ENCODE peak calls at places on chromosomes 7 and 10, in six cellular contexts. U is hepatocyte, Y is pancreas, P is BJ, Q is cardiac fibroblast, A is brain microvascular endothelial cell. R is an unnamed sample.

GRCh38 chr10:119459681-119460340 is 82.7 kb downstream of the RGS10 start:
- DNase-seq in U (no peak), Y (no peak), P (no peak), Q (no peak), A (no peak), R (no peak)

GRCh38 chr7:72751978-72752377 is 76.0 kb downstream of the TYW1B start:
- DNase-seq in U (no peak), Y (no peak), P (no peak), Q (peak; percentile 8), A (no peak), R (no peak)

GRCh38 chr7:2003931-2004812 is 228.6 kb downstream of the MAD1L1 start:
- DNase-seq in U (no peak), Y (no peak), P (no peak), Q (no peak), A (no peak), R (no peak)

GRCh38 chr10:63480237-63480636 is 14.5 kb upstream of the JMJD1C start:
- DNase-seq in U (peak; percentile 36), Y (no peak), P (no peak), Q (no peak), A (no peak), R (no peak)

GRCh38 chr7:24865994-24866615 is 108.8 kb upstream of the GSDME start:
- DNase-seq in U (no peak), Y (no peak), P (no peak), Q (no peak), A (no peak), R (no peak)

GRCh38 chr7:5497158-5498103 is 73.8 kb upstream of the TNRC18 start:
- DNase-seq in U (peak; percentile 46), Y (no peak), P (no peak), Q (no peak), A (no peak), R (no peak)

GRCh38 chr10:80407836-80408197 is 534 bp upstream of the PRXL2A start:
- DNase-seq in U (peak; percentile 68), Y (no peak), P (no peak), Q (no peak), A (no peak), R (no peak)

GRCh38 chr10:119817991-119818888 is 54.4 kb downstream of the MCMBP start:
- DNase-seq in U (peak; percentile 91), Y (peak; percentile 32), P (no peak), Q (peak; percentile 65), A (peak; percentile 48), R (peak; percentile 62)

GRCh38 chr10:44314802-44315460 is 70.0 kb downstream of the CXCL12 start:
- DNase-seq in U (no peak), Y (no peak), P (no peak), Q (no peak), A (no peak), R (no peak)

GRCh38 chr7:155820788-155821187 is 8.5 kb upstream of the SHH start:
- DNase-seq in U (no peak), Y (no peak), P (no peak), Q (no peak), A (no peak), R (no peak)

GRCh38 chr7:117084286-117084685 is 131.0 kb downstream of the ST7 start:
- DNase-seq in U (no peak), Y (no peak), P (no peak), Q (no peak), A (no peak), R (no peak)

GRCh38 chr10:121593676-121594075 is 4.6 kb downstream of the FGFR2 start:
- DNase-seq in U (no peak), Y (no peak), P (no peak), Q (no peak), A (no peak), R (no peak)

GRCh38 chr7:36006656-36007229 is 146.3 kb upstream of the EEPD1 start:
- DNase-seq in U (no peak), Y (no peak), P (no peak), Q (no peak), A (no peak), R (no peak)

GRCh38 chr7:81845628-81846259 is 75.9 kb upstream of the HGF start:
- DNase-seq in U (peak; percentile 6), Y (no peak), P (no peak), Q (peak; percentile 63), A (no peak), R (no peak)

GRCh38 chr7:116930156-116930913 is 23.0 kb upstream of the ST7 start:
- DNase-seq in U (peak; percentile 89), Y (peak; percentile 68), P (no peak), Q (peak; percentile 83), A (peak; percentile 79), R (peak; percentile 75)

GRCh38 chr10:50260791-50261281 is 9.5 kb upstream of the ASAH2 start:
- DNase-seq in U (no peak), Y (no peak), P (peak; percentile 0), Q (no peak), A (no peak), R (no peak)

GRCh38 chr10:122541541-122542002 is 19.0 kb upstream of the DMBT1 start:
- DNase-seq in U (no peak), Y (no peak), P (no peak), Q (peak; percentile 46), A (no peak), R (no peak)

GRCh38 chr10:59877191-59877671 is 29.1 kb downstream of the CCDC6 start:
- DNase-seq in U (no peak), Y (no peak), P (no peak), Q (no peak), A (peak; percentile 77), R (peak; percentile 60)

GRCh38 chr10:5547684-5547933 is 22.8 kb downstream of the CALML3 start:
- DNase-seq in U (no peak), Y (no peak), P (no peak), Q (no peak), A (no peak), R (peak; percentile 55)

GRCh38 chr10:14200645-14201534 is 129.8 kb downstream of the FRMD4A start:
- DNase-seq in U (no peak), Y (peak; percentile 17), P (no peak), Q (no peak), A (no peak), R (no peak)

GRCh38 chr7:27873981-27874957 is 134.3 kb downstream of the TAX1BP1 start:
- DNase-seq in U (no peak), Y (peak; percentile 88), P (no peak), Q (peak; percentile 83), A (peak; percentile 27), R (peak; percentile 49)

GRCh38 chr10:27513451-27514191 is 9.5 kb downstream of the RAB18 start:
- DNase-seq in U (no peak), Y (no peak), P (peak; percentile 71), Q (peak; percentile 44), A (peak; percentile 10), R (peak; percentile 75)

GRCh38 chr7:43199761-43200160 is 87.3 kb downstream of the HECW1 start:
- DNase-seq in U (no peak), Y (no peak), P (no peak), Q (peak; percentile 8), A (no peak), R (peak; percentile 16)

GRCh38 chr10:114541081-114541833 is 116.8 kb downstream of the ABLIM1 start:
- DNase-seq in U (peak; percentile 49), Y (peak; percentile 32), P (peak; percentile 86), Q (peak; percentile 91), A (peak; percentile 84), R (peak; percentile 89)

GRCh38 chr7:156020566-156020965 is 208.3 kb upstream of the SHH start:
- DNase-seq in U (no peak), Y (no peak), P (no peak), Q (no peak), A (no peak), R (no peak)

GRCh38 chr10:72097448-72098300 is 9.3 kb upstream of the SPOCK2 start:
- DNase-seq in U (peak; percentile 75), Y (peak; percentile 52), P (peak; percentile 52), Q (peak; percentile 97), A (peak; percentile 99), R (peak; percentile 90)

GRCh38 chr7:131859162-131859821 is 302.9 kb upstream of the PODXL start:
- DNase-seq in U (peak; percentile 80), Y (peak; percentile 36), P (peak; percentile 16), Q (peak; percentile 80), A (peak; percentile 76), R (peak; percentile 82)

GRCh38 chr10:4283841-4284610 is 499.0 kb upstream of the KLF6 start:
- DNase-seq in U (no peak), Y (no peak), P (peak; percentile 71), Q (peak; percentile 71), A (no peak), R (peak; percentile 83)

DNA sequence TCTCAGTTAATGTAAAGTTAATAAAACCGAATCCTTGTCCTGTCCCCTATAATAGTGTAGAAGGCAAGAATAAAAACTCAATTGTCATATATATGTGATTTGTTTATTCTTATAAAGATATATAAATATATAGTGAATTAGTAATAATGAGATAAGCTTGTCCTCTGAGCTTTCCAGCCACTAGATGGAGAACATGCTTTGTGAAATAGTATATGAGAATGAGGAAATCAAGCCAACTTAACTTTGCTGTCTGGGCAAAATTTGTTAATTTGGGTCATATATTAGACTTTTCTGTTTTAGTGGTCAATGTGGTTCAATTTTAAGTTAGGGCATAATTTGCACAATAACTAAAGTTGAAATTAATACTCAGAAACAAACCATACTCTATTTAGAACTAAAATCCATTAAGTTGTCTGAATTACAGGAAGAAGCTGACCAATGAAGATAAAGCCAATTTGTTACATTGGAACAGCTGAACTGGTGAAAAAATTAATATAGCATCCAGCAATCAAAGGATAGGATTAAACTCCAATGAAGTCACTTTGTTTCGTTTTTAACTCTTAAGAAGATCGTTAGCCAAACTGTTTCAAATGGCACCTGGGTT is 595.0 kb downstream of the ARL4A start:
- DNase-seq in U (peak; percentile 38), Y (no peak), P (no peak), Q (peak; percentile 56), A (peak; percentile 25), R (peak; percentile 58)
- TF ChIP-seq CTCF in U (peak; percentile 79), Y (no peak), P (peak; percentile 52), Q (peak; percentile 56), A (peak; percentile 55), R (peak; percentile 64)

DNA sequence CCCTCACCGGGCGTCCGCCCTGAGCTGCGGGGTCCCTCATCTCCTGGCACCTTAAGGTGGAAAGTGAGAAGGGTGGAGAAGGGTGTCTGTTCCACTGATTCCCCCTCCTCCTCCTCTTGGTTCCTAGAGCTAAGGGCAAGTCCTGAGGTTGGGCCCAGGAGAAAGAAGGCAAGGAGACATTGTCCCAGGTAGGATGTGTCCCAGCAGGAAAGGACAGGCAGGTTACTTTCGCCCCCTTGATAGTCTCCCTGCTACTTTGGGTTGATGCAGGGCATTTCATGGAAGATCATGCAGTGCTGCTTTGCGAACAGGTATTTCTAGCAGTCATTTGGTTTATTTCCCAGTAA is 582 bp downstream of the STEAP2 start:
- DNase-seq in U (no peak), Y (no peak), P (no peak), Q (no peak), A (no peak), R (peak; percentile 12)
- H3K4me3 ChIP-seq in U (peak overlapping the region; percentile 77), Y (peak overlapping the region; percentile 79), P (peak overlapping the region; percentile 76), Q (peak overlapping the region; percentile 69), A (peak overlapping the region; percentile 63), R (peak overlapping the region; percentile 47)

DNA sequence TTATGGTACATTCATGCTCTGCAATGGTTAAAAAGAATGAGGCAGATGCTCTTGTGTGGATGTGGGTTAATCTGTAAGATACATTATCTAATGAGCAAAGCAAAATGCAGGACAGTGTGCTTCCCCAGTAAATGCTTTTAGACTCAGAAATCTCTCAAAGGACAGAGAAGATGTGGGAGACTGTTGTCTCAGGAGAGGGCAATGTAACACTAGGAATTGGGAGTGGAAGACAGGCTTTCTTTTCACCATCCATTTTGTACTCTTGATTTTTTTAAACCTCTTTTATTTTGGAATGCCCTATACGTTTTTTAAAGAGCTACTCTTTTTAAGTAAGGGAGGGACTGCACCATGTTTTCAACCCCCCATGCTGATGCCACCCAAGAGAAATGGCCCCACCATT is 77.5 kb upstream of the ADAM12 start:
- DNase-seq in U (no peak), Y (no peak), P (no peak), Q (no peak), A (no peak), R (no peak)
- TF ChIP-seq CTCF in U (peak; percentile 11), Y (no peak), P (no peak), Q (no peak), A (no peak), R (peak; percentile 13)

GRCh38 chr7:16465469-16466086 is at the start of gene SOSTDC1:
- DNase-seq in U (peak; percentile 61), Y (no peak), P (no peak), Q (peak; percentile 10), A (no peak), R (peak; percentile 32)
- H3K4me3 ChIP-seq in U (peak within 1 kb of the TSS; percentile 6), Y (no peak within 1 kb of the TSS), P (no peak within 1 kb of the TSS), Q (no peak within 1 kb of the TSS), A (peak within 1 kb of the TSS; percentile 41), R (peak within 1 kb of the TSS; percentile 27)